ENCODE peak calls at places on chromosomes 16 and 17, in four cellular contexts. Y is prostate gland, K is lower leg skin, S is Peyer's patch. E is an unnamed sample.

GRCh38 chr16:20430948-20431347 is 20.4 kb upstream of the ACSM2A start:
- DNase-seq in K (no peak), Y (no peak), S (no peak), E (no peak)

GRCh38 chr16:15644306-15644961 is 1.5 kb upstream of the MARF1 start:
- DNase-seq in K (peak; percentile 29), S (no peak), Y (peak; percentile 81), E (no peak)

GRCh38 chr17:18185832-18186231 is 2.2 kb downstream of the ALKBH5 start:
- DNase-seq in K (no peak), S (no peak), Y (no peak), E (peak; percentile 39)

GRCh38 chr17:1143573-1143972 is 36.2 kb downstream of the ABR start:
- DNase-seq in Y (no peak), K (no peak), S (no peak), E (no peak)

GRCh38 chr17:57092779-57093178 is 7.7 kb downstream of the AKAP1 start:
- DNase-seq in K (no peak), Y (no peak), S (no peak), E (no peak)

GRCh38 chr17:28584434-28584833 is 7.7 kb upstream of the ALDOC start:
- DNase-seq in Y (no peak), K (no peak), S (no peak), E (no peak)

GRCh38 chr17:2030779-2031163 is 818 bp downstream of the DPH1 start:
- DNase-seq in S (no peak), K (no peak), Y (no peak), E (peak; percentile 91)

GRCh38 chr17:82588266-82589175 is 59.7 kb downstream of the WDR45B start:
- DNase-seq in Y (no peak), K (no peak), S (no peak), E (no peak)

GRCh38 chr17:81898029-81898866 is 3.8 kb upstream of the NPB start:
- DNase-seq in K (no peak), Y (no peak), S (no peak), E (no peak)

GRCh38 chr16:66020061-66020460 is 346.4 kb upstream of the CDH5 start:
- DNase-seq in S (no peak), Y (no peak), K (no peak), E (no peak)

GRCh38 chr16:84810518-84811273 is 9.1 kb upstream of the CRISPLD2 start:
- DNase-seq in S (no peak), Y (no peak), K (no peak), E (no peak)

DNA sequence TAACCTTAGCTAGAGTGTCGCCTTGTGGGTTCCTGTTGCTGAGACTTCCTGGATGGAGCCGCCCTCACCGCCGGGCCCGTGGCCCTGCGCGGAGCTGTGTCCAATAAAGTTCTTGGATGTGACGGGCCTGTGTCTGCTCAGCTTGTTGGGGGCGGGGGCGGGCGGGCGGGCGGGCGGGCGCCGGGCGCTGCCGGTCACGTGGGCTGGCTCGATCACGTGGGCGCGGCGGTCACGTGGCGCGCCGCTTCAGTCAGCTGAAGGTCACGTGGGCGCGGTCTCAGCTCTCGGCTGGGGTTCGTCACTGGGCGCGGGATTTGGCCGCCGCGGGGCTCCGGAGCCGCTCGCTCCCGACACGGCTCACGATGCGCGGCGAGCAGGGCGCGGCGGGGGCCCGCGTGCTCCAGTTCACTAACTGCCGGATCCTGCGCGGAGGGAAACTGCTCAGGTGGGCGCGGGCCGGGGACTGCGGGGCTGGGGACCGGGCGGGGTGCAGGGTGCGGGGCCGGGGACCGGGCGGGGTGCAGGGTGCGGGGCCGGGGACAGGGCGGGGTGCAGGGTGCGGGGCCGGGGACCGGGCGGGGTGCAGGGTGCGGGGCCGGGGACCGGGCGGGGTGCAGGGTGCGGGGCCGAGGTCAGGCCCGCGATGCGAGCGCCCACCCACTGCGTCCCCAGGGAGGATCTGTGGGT is at the start of gene AMDHD2:
- DNase-seq in K (peak; percentile 90), Y (peak; percentile 89), S (peak; percentile 95), E (peak; percentile 98)
- TF ChIP-seq POLR2A in K (no peak), Y (no peak), S (peak; percentile 36), E (no peak)

DNA sequence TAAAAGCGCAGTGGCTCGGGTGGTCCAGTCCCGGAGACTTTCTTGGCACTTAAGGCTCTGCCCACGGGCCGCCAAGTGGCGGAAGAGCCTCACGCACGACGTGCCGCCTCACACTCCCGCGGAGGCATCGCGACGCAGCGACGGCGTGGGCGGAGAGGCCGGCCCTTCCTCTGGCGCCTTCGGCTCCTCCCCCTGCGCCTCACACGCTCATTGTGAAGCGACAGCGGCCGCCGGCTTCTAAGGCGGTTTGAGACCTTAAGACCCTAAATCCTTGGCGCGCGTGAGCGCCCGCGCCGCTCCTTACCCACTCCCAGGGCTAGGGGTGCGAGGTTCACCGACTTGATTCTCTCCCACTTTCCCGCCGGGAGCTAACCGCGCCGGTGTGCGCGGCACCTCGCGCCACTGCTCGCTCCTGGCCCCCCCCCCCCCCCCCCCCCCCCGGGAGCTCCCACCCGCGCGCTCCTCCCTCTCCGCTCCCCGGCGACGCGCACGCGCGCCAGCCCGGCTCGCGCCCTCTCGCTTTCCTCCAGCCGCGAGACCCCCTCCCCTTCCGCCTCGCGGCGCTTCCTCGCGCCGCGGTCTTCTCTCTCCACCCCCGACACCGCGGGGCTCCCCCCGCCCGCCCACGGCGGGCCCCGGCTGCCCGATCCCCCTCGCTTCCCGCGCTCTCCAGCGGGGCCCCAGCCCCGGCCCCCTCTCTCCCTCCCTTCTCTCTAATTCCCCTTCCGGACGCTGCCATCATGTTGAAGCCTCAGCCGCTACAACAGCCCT is at the start of gene ATXN2L:
- DNase-seq in K (peak; percentile 90), Y (peak; percentile 89), S (peak; percentile 97), E (peak; percentile 98)
- TF ChIP-seq POLR2A in K (no peak), Y (peak; percentile 62), S (peak; percentile 88), E (peak; percentile 95)

GRCh38 chr17:19361326-19361725 is 1.2 kb downstream of the B9D1 start:
- DNase-seq in Y (no peak), K (no peak), S (no peak), E (peak; percentile 20)

GRCh38 chr17:19363460-19364035 is 1.0 kb upstream of the B9D1 start:
- DNase-seq in K (no peak), S (no peak), Y (no peak), E (no peak)

GRCh38 chr17:19361975-19362292 is 589 bp downstream of the B9D1 start:
- DNase-seq in Y (no peak), K (no peak), S (no peak), E (no peak)

GRCh38 chr17:19363114-19363438 is 553 bp upstream of the B9D1 start:
- DNase-seq in Y (no peak), K (no peak), S (no peak), E (no peak)

GRCh38 chr17:19362293-19363113 is at the start of gene B9D1:
- DNase-seq in S (peak; percentile 97), Y (peak; percentile 91), K (peak; percentile 90), E (peak; percentile 95)
- TF ChIP-seq POLR2A in S (peak; percentile 55), Y (no peak), K (no peak), E (no peak)

DNA sequence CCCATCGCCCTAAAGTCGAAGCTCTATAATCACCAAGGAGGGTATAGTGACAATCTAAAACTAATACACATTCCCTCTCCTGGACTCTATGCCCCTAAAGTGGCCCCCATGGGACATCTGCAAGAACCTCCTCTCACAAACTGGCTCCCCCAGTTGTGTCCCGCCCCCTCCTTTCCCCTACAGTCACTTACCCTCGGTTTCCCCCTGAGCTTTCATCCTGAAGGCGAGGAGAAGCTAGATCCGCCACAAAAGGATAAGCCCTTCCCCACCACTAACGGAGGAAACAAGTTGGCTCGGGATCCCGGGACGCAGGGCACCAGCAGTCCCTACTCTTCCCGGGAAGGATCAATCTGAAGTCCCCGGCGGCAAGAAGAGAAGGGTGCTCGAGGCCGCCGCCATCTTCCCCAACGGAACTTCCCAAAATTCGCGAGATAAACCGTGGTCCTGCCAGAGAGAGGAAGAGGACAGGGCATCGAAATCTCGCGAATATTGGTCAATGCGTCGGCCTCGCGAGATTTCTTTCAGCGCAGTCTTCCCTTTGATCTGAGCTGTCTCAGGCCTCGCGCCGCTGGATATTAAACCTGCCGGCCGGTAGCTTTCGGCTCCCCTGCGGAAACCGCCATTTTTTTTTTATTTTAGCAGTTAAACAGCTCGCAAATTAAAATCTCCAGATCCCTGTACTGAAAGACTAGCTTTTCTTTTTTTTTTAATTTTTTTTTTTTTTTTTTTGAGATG is at the start of gene MED1:
- DNase-seq in S (peak; percentile 97), K (peak; percentile 94), Y (peak; percentile 93), E (peak; percentile 98)
- TF ChIP-seq POLR2A in S (peak; percentile 43), K (no peak), Y (peak; percentile 49), E (peak; percentile 93)

GRCh38 chr16:1433756-1434155 is 2.9 kb downstream of the PERCC1 start:
- DNase-seq in Y (no peak), S (no peak), K (no peak), E (no peak)
- TF ChIP-seq POLR2A in Y (no peak), S (no peak), K (no peak), E (no peak)

E was measured in erythroblast.